ENCODE peak calls at places on chromosomes 3 and 15, in four cellular contexts. One of them, this sample, is unnamed.

GRCh38 chr3:12644297-12644937 is 19.5 kb downstream of the RAF1 start:
- DNase-seq in activated CD8-positive, alpha-beta memory T cell treated with anti-CD3 and anti-CD28 coated beads for 48 hours: no peak
- DNase-seq in IMR-90: peak
- DNase-seq in left cardiac atrium: no peak
- DNase-seq in this sample: no peak

GRCh38 chr3:125140817-125141595 is 71.5 kb downstream of the SLC12A8 start:
- DNase-seq in left cardiac atrium: no peak
- DNase-seq in activated CD8-positive, alpha-beta memory T cell treated with anti-CD3 and anti-CD28 coated beads for 48 hours: peak
- DNase-seq in IMR-90: no peak
- DNase-seq in this sample: no peak

GRCh38 chr3:188389711-188390346 is 235.9 kb downstream of the LPP start:
- DNase-seq in activated CD8-positive, alpha-beta memory T cell treated with anti-CD3 and anti-CD28 coated beads for 48 hours: no peak
- DNase-seq in IMR-90: no peak
- DNase-seq in left cardiac atrium: peak
- DNase-seq in this sample: no peak

GRCh38 chr3:111989061-111989678 is 9.6 kb upstream of the TAGLN3 start:
- DNase-seq in activated CD8-positive, alpha-beta memory T cell treated with anti-CD3 and anti-CD28 coated beads for 48 hours: no peak
- DNase-seq in IMR-90: peak
- DNase-seq in left cardiac atrium: no peak
- DNase-seq in this sample: no peak

GRCh38 chr15:92178908-92179307 is 214.8 kb upstream of the ST8SIA2 start:
- DNase-seq in activated CD8-positive, alpha-beta memory T cell treated with anti-CD3 and anti-CD28 coated beads for 48 hours: no peak
- DNase-seq in left cardiac atrium: no peak
- DNase-seq in IMR-90: no peak
- DNase-seq in this sample: no peak

GRCh38 chr3:134328147-134328591 is 46.1 kb downstream of the AMOTL2 start:
- DNase-seq in activated CD8-positive, alpha-beta memory T cell treated with anti-CD3 and anti-CD28 coated beads for 48 hours: no peak
- DNase-seq in left cardiac atrium: no peak
- DNase-seq in IMR-90: peak
- DNase-seq in this sample: no peak

GRCh38 chr3:159077860-159078259 is 276.0 kb downstream of the MFSD1 start:
- DNase-seq in activated CD8-positive, alpha-beta memory T cell treated with anti-CD3 and anti-CD28 coated beads for 48 hours: no peak
- DNase-seq in IMR-90: peak
- DNase-seq in left cardiac atrium: no peak
- DNase-seq in this sample: no peak

GRCh38 chr3:20861454-20861853 is 675.4 kb upstream of the SGO1 start:
- DNase-seq in activated CD8-positive, alpha-beta memory T cell treated with anti-CD3 and anti-CD28 coated beads for 48 hours: no peak
- DNase-seq in left cardiac atrium: no peak
- DNase-seq in IMR-90: no peak
- DNase-seq in this sample: no peak

GRCh38 chr3:128609294-128609693 is 41.3 kb downstream of the RPN1 start:
- DNase-seq in left cardiac atrium: no peak
- DNase-seq in activated CD8-positive, alpha-beta memory T cell treated with anti-CD3 and anti-CD28 coated beads for 48 hours: no peak
- DNase-seq in IMR-90: no peak
- DNase-seq in this sample: no peak

GRCh38 chr3:186413615-186414415 is 51.8 kb upstream of the DGKG start:
- DNase-seq in left cardiac atrium: peak
- DNase-seq in activated CD8-positive, alpha-beta memory T cell treated with anti-CD3 and anti-CD28 coated beads for 48 hours: no peak
- DNase-seq in IMR-90: no peak
- DNase-seq in this sample: peak

GRCh38 chr3:127216415-127217261 is 23.7 kb downstream of the PRR23E start:
- DNase-seq in left cardiac atrium: no peak
- DNase-seq in IMR-90: no peak
- DNase-seq in activated CD8-positive, alpha-beta memory T cell treated with anti-CD3 and anti-CD28 coated beads for 48 hours: no peak
- DNase-seq in this sample: no peak

GRCh38 chr3:8319935-8320634 is 181.5 kb upstream of the LMCD1 start:
- DNase-seq in activated CD8-positive, alpha-beta memory T cell treated with anti-CD3 and anti-CD28 coated beads for 48 hours: no peak
- DNase-seq in IMR-90: peak
- DNase-seq in left cardiac atrium: no peak
- DNase-seq in this sample: no peak

GRCh38 chr3:66553714-66554113 is 52.9 kb upstream of the LRIG1 start:
- DNase-seq in activated CD8-positive, alpha-beta memory T cell treated with anti-CD3 and anti-CD28 coated beads for 48 hours: no peak
- DNase-seq in IMR-90: no peak
- DNase-seq in left cardiac atrium: no peak
- DNase-seq in this sample: no peak

GRCh38 chr3:67561995-67562394 is 92.4 kb downstream of the SUCLG2 start:
- DNase-seq in IMR-90: no peak
- DNase-seq in activated CD8-positive, alpha-beta memory T cell treated with anti-CD3 and anti-CD28 coated beads for 48 hours: no peak
- DNase-seq in left cardiac atrium: no peak
- DNase-seq in this sample: no peak

GRCh38 chr3:140316461-140316860 is 361.4 kb upstream of the TRIM42 start:
- DNase-seq in IMR-90: no peak
- DNase-seq in left cardiac atrium: no peak
- DNase-seq in activated CD8-positive, alpha-beta memory T cell treated with anti-CD3 and anti-CD28 coated beads for 48 hours: no peak
- DNase-seq in this sample: no peak

GRCh38 chr3:52798978-52799476 is 4.4 kb downstream of the ITIH3 start:
- DNase-seq in IMR-90: no peak
- DNase-seq in activated CD8-positive, alpha-beta memory T cell treated with anti-CD3 and anti-CD28 coated beads for 48 hours: no peak
- DNase-seq in left cardiac atrium: no peak
- DNase-seq in this sample: no peak

GRCh38 chr3:17742837-17743659 is 617 bp upstream of the TBC1D5 start:
- DNase-seq in left cardiac atrium: no peak
- DNase-seq in IMR-90: peak
- DNase-seq in activated CD8-positive, alpha-beta memory T cell treated with anti-CD3 and anti-CD28 coated beads for 48 hours: no peak
- DNase-seq in this sample: no peak

GRCh38 chr3:186614597-186615483 is 2.0 kb downstream of the AHSG start:
- DNase-seq in left cardiac atrium: peak
- DNase-seq in IMR-90: peak
- DNase-seq in activated CD8-positive, alpha-beta memory T cell treated with anti-CD3 and anti-CD28 coated beads for 48 hours: peak
- DNase-seq in this sample: peak

GRCh38 chr15:72835289-72835890 is 51.8 kb upstream of the ADPGK start:
- DNase-seq in activated CD8-positive, alpha-beta memory T cell treated with anti-CD3 and anti-CD28 coated beads for 48 hours: no peak
- DNase-seq in left cardiac atrium: no peak
- DNase-seq in IMR-90: no peak
- DNase-seq in this sample: no peak

GRCh38 chr15:61383421-61383820 is 154.3 kb upstream of the RORA start:
- DNase-seq in left cardiac atrium: no peak
- DNase-seq in activated CD8-positive, alpha-beta memory T cell treated with anti-CD3 and anti-CD28 coated beads for 48 hours: no peak
- DNase-seq in IMR-90: peak
- DNase-seq in this sample: no peak

GRCh38 chr15:64521201-64521600 is 60.8 kb downstream of the ZNF609 start:
- DNase-seq in activated CD8-positive, alpha-beta memory T cell treated with anti-CD3 and anti-CD28 coated beads for 48 hours: no peak
- DNase-seq in IMR-90: no peak
- DNase-seq in left cardiac atrium: no peak
- DNase-seq in this sample: no peak

GRCh38 chr15:52789601-52790165 is 453 bp downstream of the ONECUT1 start:
- DNase-seq in activated CD8-positive, alpha-beta memory T cell treated with anti-CD3 and anti-CD28 coated beads for 48 hours: no peak
- DNase-seq in left cardiac atrium: no peak
- DNase-seq in IMR-90: peak
- DNase-seq in this sample: no peak

This sample was measured in occipital lobe.